ENCODE peak calls at places on chromosomes 3 and 15, in four cellular contexts. I is B cell, C is IMR-90, M is lower lobe of right lung. N is an unnamed sample.

GRCh38 chr15:90075420-90076289 is 26.6 kb downstream of the IDH2 start:
- DNase-seq in I (no peak), M (no peak), C (no peak), N (no peak)

GRCh38 chr3:189773056-189773455 is 141.9 kb downstream of the TP63 start:
- DNase-seq in I (no peak), M (no peak), C (peak; percentile 72), N (no peak)

GRCh38 chr3:136883967-136884720 is 22.1 kb downstream of the NCK1 start:
- DNase-seq in M (no peak), I (no peak), C (no peak), N (no peak)

GRCh38 chr3:14634763-14635400 is 16.7 kb upstream of the CCDC174 start:
- DNase-seq in M (no peak), C (peak; percentile 76), I (no peak), N (no peak)

GRCh38 chr15:60585743-60586708 is 107.1 kb upstream of the ICE2 start:
- DNase-seq in I (peak; percentile 67), M (no peak), C (peak; percentile 78), N (peak; percentile 48)

GRCh38 chr3:43727930-43728329 is 37.2 kb downstream of the ABHD5 start:
- DNase-seq in M (no peak), C (peak; percentile 53), I (no peak), N (no peak)

GRCh38 chr15:70023769-70024491 is 73.8 kb downstream of the TLE3 start:
- DNase-seq in M (peak; percentile 66), I (no peak), C (peak; percentile 36), N (no peak)

GRCh38 chr3:134897391-134898131 is 102.5 kb downstream of the EPHB1 start:
- DNase-seq in C (no peak), I (no peak), M (no peak), N (no peak)

GRCh38 chr15:95559875-95560394 is 770.6 kb upstream of the NR2F2 start:
- DNase-seq in M (no peak), I (no peak), C (peak; percentile 97), N (no peak)

GRCh38 chr15:74565381-74566085 is 24.5 kb downstream of the ARID3B start:
- DNase-seq in I (no peak), C (no peak), M (no peak), N (no peak)

GRCh38 chr3:13706886-13707285 is 158.0 kb downstream of the FBLN2 start:
- DNase-seq in M (no peak), C (no peak), I (peak; percentile 20), N (no peak)

GRCh38 chr15:36130641-36131310 is 448.6 kb upstream of the CDIN1 start:
- DNase-seq in C (no peak), I (no peak), M (no peak), N (no peak)

GRCh38 chr15:33581032-33581431 is 270.3 kb downstream of the RYR3 start:
- DNase-seq in C (peak; percentile 13), I (no peak), M (no peak), N (no peak)

GRCh38 chr3:21417991-21418390 is 333.0 kb downstream of the ZNF385D start:
- DNase-seq in C (no peak), M (no peak), I (no peak), N (no peak)

GRCh38 chr15:80260566-80260965 is 8.6 kb upstream of the CTXND1 start:
- DNase-seq in M (no peak), C (no peak), I (no peak), N (no peak)

GRCh38 chr3:131192701-131193100 is 166.0 kb downstream of the NEK11 start:
- DNase-seq in C (no peak), I (no peak), M (no peak), N (no peak)

GRCh38 chr15:89751748-89752147 is 699 bp upstream of the MESP1 start:
- DNase-seq in I (no peak), M (no peak), C (no peak), N (no peak)

GRCh38 chr3:152287898-152288576 is 19.3 kb downstream of the MBNL1 start:
- DNase-seq in I (no peak), C (peak; percentile 46), M (no peak), N (no peak)

GRCh38 chr3:190378240-190378891 is 9.6 kb upstream of the CLDN16 start:
- DNase-seq in I (no peak), C (peak; percentile 79), M (no peak), N (no peak)

GRCh38 chr3:153855772-153856171 is 265.4 kb upstream of the ARHGEF26 start:
- DNase-seq in C (no peak), I (no peak), M (no peak), N (no peak)

GRCh38 chr15:65981837-65982696 is 112.8 kb downstream of the RAB11A start:
- DNase-seq in M (peak; percentile 56), C (no peak), I (peak; percentile 78), N (peak; percentile 78)

GRCh38 chr15:40229956-40230355 is 8.9 kb upstream of the PAK6 start:
- DNase-seq in M (no peak), I (no peak), C (no peak), N (no peak)

GRCh38 chr15:66841953-66842681 is 140.1 kb downstream of the SMAD6 start:
- DNase-seq in M (peak; percentile 91), I (no peak), C (peak; percentile 89), N (no peak)

GRCh38 chr15:42784705-42785104 is 47.8 kb upstream of the CDAN1 start:
- DNase-seq in I (no peak), C (no peak), M (no peak), N (no peak)

GRCh38 chr3:152264378-152264777 is 4.4 kb upstream of the MBNL1 start:
- DNase-seq in M (no peak), C (no peak), I (no peak), N (no peak)

GRCh38 chr3:49027634-49028033 is 1.6 kb downstream of the IMPDH2 start:
- DNase-seq in M (no peak), I (no peak), C (no peak), N (no peak)

GRCh38 chr15:63597033-63597790 is at the start of gene FBXL22:
- DNase-seq in C (peak; percentile 84), I (no peak), M (peak; percentile 61), N (no peak)

GRCh38 chr15:27894645-27895044 is 204.5 kb downstream of the OCA2 start:
- DNase-seq in C (no peak), I (no peak), M (no peak), N (no peak)

GRCh38 chr3:186254676-186255665 is 107.1 kb downstream of the DGKG start:
- DNase-seq in I (peak; percentile 74), C (no peak), M (peak; percentile 58), N (peak; percentile 73)

GRCh38 chr15:68552773-68553172 is 26.0 kb upstream of the CORO2B start:
- DNase-seq in I (no peak), C (peak; percentile 47), M (no peak), N (no peak)
- TF ChIP-seq CTCF in I (no peak), C (no peak), M (no peak), N (no peak)

DNA sequence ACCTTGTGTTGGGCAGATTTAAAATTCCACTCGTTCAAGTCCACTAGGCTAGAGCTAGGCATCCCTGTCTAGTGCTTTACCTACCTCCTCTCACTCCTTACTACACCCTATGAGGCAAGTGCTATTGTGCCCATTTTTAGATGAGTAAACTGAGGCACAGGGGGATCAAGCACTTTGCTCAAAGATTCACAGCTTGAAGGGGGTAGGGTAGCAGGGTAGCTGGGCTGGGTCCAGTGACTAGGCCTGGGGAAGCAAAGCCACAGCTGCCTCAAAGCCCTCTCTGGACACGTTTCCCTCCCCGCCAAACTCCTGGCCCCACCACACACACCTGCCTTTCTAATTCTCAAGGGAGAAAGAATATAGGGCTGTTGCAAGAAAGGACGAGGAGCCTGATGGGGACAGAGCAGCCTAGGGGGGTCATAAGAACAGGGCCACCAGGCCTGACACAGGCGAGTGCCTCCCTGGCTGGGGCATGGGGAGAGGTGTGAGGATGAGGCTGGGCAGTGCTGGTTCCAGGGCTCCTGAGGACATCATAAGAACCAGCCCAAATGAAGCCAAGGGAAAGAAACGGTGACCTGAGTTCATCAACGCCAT is 34.8 kb upstream of the SFMBT1 start:
- DNase-seq in M (no peak), I (no peak), C (no peak), N (no peak)
- TF ChIP-seq CTCF in M (no peak), I (no peak), C (no peak), N (no peak)

GRCh38 chr3:54949491-54950044 is 21.7 kb upstream of the LRTM1 start:
- DNase-seq in I (no peak), C (no peak), M (no peak), N (no peak)

GRCh38 chr3:54954019-54954418 is 26.2 kb upstream of the LRTM1 start:
- DNase-seq in C (peak; percentile 92), M (no peak), I (no peak), N (no peak)

GRCh38 chr3:54950391-54951003 is 22.6 kb upstream of the LRTM1 start:
- DNase-seq in C (no peak), I (no peak), M (no peak), N (no peak)

GRCh38 chr3:54954516-54954915 is 26.7 kb upstream of the LRTM1 start:
- DNase-seq in C (no peak), M (no peak), I (no peak), N (no peak)

DNA sequence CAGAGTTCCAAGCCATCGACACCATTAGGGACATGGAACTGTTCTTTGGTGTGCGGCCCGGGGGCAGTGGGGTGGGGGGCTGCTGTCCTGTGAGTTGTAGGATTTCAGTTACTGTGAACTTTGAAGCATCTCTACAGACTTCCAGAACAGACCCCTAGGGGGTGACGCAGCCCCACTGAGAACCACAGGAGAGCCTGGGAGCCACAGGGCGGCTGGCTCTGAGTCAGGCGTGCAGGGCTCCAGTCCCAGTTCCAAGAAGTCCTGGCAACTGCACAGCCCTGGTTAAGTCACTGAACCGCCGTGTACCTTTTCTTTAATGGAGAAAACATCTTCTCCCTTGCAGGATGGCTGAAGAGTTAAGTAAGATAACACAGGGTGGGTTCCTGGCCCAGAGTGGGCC is 23.5 kb upstream of the LRTM1 start:
- DNase-seq in C (peak; percentile 93), I (no peak), M (peak; percentile 55), N (no peak)
- TF ChIP-seq CTCF in C (peak; percentile 92), I (no peak), M (peak; percentile 45), N (no peak)

DNA sequence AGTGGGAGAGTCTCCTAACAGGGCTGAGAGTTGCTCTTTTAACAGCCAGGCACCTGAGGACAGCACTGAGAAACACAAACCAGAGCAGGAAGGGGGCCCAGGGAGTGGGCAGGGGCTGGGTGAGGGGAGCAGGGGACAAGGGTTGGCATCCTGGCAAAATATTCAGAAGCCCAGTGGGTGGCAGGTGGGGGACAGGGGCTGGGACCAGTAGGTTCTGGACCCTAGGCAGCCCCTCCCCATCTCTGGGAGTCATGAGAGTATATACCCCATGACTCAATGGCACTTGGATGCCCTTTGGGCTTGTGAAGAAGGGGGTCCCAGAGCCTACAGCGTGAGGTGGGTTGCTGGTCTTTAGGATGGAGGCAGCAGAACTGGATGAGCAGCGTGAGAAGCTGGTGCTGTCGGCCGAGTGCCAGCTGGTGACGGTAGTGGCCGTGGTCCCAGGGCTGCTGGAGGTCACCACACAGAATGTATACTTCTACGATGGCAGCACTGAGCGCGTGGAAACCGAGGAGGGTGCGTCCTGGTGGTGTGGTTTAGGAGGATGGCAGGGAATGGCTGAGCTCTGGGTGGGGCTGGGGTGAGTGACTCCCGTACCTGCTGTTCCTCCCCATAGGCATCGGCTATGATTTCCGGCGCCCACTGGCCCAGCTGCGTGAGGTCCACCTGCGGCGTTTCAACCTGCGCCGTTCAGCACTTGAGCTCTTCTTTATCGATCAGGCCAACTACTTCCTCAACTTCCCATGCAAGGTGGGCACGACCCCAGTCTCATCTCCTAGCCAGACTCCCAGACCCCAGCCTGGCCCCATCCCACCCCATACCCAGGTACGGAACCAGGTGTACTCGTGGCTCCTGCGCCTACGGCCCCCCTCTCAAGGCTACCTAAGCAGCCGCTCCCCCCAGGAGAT is 24.2 kb downstream of the NBEAL2 start:
- DNase-seq in I (no peak), M (no peak), C (no peak), N (no peak)
- TF ChIP-seq CTCF in I (no peak), M (no peak), C (no peak), N (no peak)

GRCh38 chr3:127277591-127277990 is 10.3 kb downstream of the PRR20G start:
- DNase-seq in I (no peak), C (no peak), M (no peak), N (no peak)
- TF ChIP-seq CTCF in I (no peak), C (no peak), M (no peak), N (no peak)

GRCh38 chr3:170848294-170848917 is 21.6 kb downstream of the RPL22L1 start:
- DNase-seq in M (no peak), I (no peak), C (peak; percentile 52), N (peak; percentile 15)
- TF ChIP-seq CTCF in M (peak; percentile 31), I (peak; percentile 39), C (peak; percentile 65), N (no peak)